ENCODE peak calls at places on chromosomes 2 and 18, in seven cellular contexts. R is tibial artery, C is cardiac muscle cell, B is pancreas, I is PC-3, L is keratinocyte, M is H9. A is an unnamed sample.

GRCh38 chr18:75127143-75128021 is 81.6 kb downstream of the PTGR3 start:
- DNase-seq in I (peak; percentile 23), C (peak; percentile 38), M (no peak), B (no peak), L (no peak), R (no peak), A (no peak)

GRCh38 chr2:108975613-108976435 is 13.2 kb downstream of the EDAR start:
- DNase-seq in M (no peak), R (no peak), L (no peak), C (no peak), I (no peak), B (no peak), A (no peak)

GRCh38 chr18:40365526-40365925 is 1589.5 kb upstream of the PIK3C3 start:
- DNase-seq in B (no peak), C (no peak), L (no peak), I (no peak), M (no peak), R (no peak), A (no peak)

GRCh38 chr2:241891315-241891987 is 21.9 kb downstream of the RTP5 start:
- DNase-seq in B (peak; percentile 79), M (no peak), I (no peak), L (no peak), R (no peak), C (no peak), A (no peak)

GRCh38 chr2:64470921-64471320 is 17.0 kb downstream of the LGALSL start:
- DNase-seq in L (no peak), M (no peak), R (no peak), C (no peak), B (no peak), I (no peak), A (no peak)

GRCh38 chr2:97360202-97360601 is 229.5 kb downstream of the ANKRD36B start:
- DNase-seq in B (no peak), R (no peak), I (peak; percentile 9), C (no peak), M (peak; percentile 71), L (no peak), A (no peak)

GRCh38 chr2:20414806-20415205 is 32.1 kb upstream of the RHOB start:
- DNase-seq in L (no peak), R (no peak), M (peak; percentile 42), I (no peak), B (no peak), C (no peak), A (no peak)

GRCh38 chr2:108583903-108584520 is 49.7 kb downstream of the LIMS1 start:
- DNase-seq in C (peak; percentile 81), B (peak; percentile 45), I (peak; percentile 88), R (peak; percentile 59), M (peak; percentile 61), L (no peak), A (no peak)

GRCh38 chr2:96839288-96839874 is 4.4 kb downstream of the ANKRD23 start:
- DNase-seq in L (no peak), B (no peak), I (no peak), M (peak; percentile 73), C (no peak), R (no peak), A (peak; percentile 57)

GRCh38 chr2:107466241-107466640 is 360.5 kb upstream of the RGPD4 start:
- DNase-seq in M (no peak), L (no peak), I (no peak), B (no peak), C (no peak), R (no peak), A (no peak)

GRCh38 chr18:63292844-63293683 is 26.5 kb downstream of the BCL2 start:
- DNase-seq in B (no peak), L (no peak), I (no peak), C (no peak), M (no peak), R (no peak), A (no peak)

GRCh38 chr2:39377226-39377939 is 59.7 kb downstream of the MAP4K3 start:
- DNase-seq in C (no peak), L (no peak), I (no peak), R (no peak), M (no peak), B (no peak), A (no peak)

GRCh38 chr2:71882949-71883472 is 264.7 kb downstream of the CYP26B1 start:
- DNase-seq in L (peak; percentile 23), I (peak; percentile 45), B (peak; percentile 61), M (peak; percentile 22), R (peak; percentile 77), C (no peak), A (peak; percentile 84)

GRCh38 chr2:216215991-216216390 is 106.8 kb downstream of the XRCC5 start:
- DNase-seq in B (no peak), C (peak; percentile 53), R (no peak), I (peak; percentile 32), L (peak; percentile 36), M (no peak), A (no peak)

GRCh38 chr2:84338069-84338468 is 121.0 kb downstream of the SUCLG1 start:
- DNase-seq in R (no peak), C (no peak), L (no peak), M (no peak), B (no peak), I (no peak), A (no peak)

GRCh38 chr2:38462121-38462634 is 85.1 kb upstream of the ATL2 start:
- DNase-seq in M (no peak), B (no peak), C (no peak), L (peak; percentile 98), I (peak; percentile 98), R (no peak), A (no peak)

GRCh38 chr18:79556829-79557585 is 122.6 kb upstream of the CTDP1 start:
- DNase-seq in B (no peak), L (no peak), C (no peak), I (no peak), R (no peak), M (peak; percentile 34), A (no peak)

GRCh38 chr2:233800231-233800630 is 22.1 kb downstream of the MROH2A start:
- DNase-seq in M (no peak), B (no peak), C (no peak), I (no peak), R (no peak), L (no peak), A (no peak)

GRCh38 chr2:240574386-240575100 is 6.3 kb downstream of the RNPEPL1 start:
- DNase-seq in C (no peak), B (no peak), I (no peak), R (no peak), L (no peak), M (no peak), A (peak; percentile 14)

GRCh38 chr18:42525905-42526304 is 570.9 kb downstream of the PIK3C3 start:
- DNase-seq in B (peak; percentile 3), I (no peak), L (no peak), R (no peak), M (no peak), C (no peak), A (no peak)

GRCh38 chr2:36921984-36922383 is 44.4 kb downstream of the STRN start:
- DNase-seq in M (no peak), B (no peak), L (no peak), R (no peak), C (no peak), I (no peak), A (no peak)

GRCh38 chr2:230902180-230902899 is 22.7 kb downstream of the GPR55 start:
- DNase-seq in C (peak; percentile 58), L (no peak), I (peak; percentile 72), R (no peak), M (peak; percentile 85), B (no peak), A (peak; percentile 25)

GRCh38 chr2:38700113-38700780 is 34.3 kb downstream of the GALM start:
- DNase-seq in B (no peak), R (no peak), C (no peak), L (no peak), I (no peak), M (no peak), A (no peak)

GRCh38 chr2:172330060-172330671 is 97.2 kb upstream of the ITGA6 start:
- DNase-seq in M (no peak), I (no peak), R (no peak), B (peak; percentile 80), L (no peak), C (peak; percentile 26), A (no peak)

GRCh38 chr2:100733344-100734187 is 86.4 kb upstream of the NPAS2 start:
- DNase-seq in I (peak; percentile 49), R (peak; percentile 51), C (peak; percentile 10), B (no peak), M (peak; percentile 51), L (no peak), A (peak; percentile 34)

GRCh38 chr2:116669782-116670181 is 1144.7 kb upstream of the DDX18 start:
- DNase-seq in L (no peak), M (no peak), I (peak; percentile 74), C (no peak), B (no peak), R (no peak), A (no peak)

GRCh38 chr2:164691346-164691887 is 70.1 kb upstream of the GRB14 start:
- DNase-seq in M (no peak), R (no peak), B (no peak), L (no peak), C (no peak), I (no peak), A (no peak)
- H3K4me1 ChIP-seq in M (no peaks in the 10 kb centered on the region), R (no peaks in the 10 kb centered on the region), B (peaks cover 12% of the 10 kb centered on the region), L (no peaks in the 10 kb centered on the region), C (peaks cover 5% of the 10 kb centered on the region), I (peaks cover 19% of the 10 kb centered on the region), A (no peaks in the 10 kb centered on the region)

DNA sequence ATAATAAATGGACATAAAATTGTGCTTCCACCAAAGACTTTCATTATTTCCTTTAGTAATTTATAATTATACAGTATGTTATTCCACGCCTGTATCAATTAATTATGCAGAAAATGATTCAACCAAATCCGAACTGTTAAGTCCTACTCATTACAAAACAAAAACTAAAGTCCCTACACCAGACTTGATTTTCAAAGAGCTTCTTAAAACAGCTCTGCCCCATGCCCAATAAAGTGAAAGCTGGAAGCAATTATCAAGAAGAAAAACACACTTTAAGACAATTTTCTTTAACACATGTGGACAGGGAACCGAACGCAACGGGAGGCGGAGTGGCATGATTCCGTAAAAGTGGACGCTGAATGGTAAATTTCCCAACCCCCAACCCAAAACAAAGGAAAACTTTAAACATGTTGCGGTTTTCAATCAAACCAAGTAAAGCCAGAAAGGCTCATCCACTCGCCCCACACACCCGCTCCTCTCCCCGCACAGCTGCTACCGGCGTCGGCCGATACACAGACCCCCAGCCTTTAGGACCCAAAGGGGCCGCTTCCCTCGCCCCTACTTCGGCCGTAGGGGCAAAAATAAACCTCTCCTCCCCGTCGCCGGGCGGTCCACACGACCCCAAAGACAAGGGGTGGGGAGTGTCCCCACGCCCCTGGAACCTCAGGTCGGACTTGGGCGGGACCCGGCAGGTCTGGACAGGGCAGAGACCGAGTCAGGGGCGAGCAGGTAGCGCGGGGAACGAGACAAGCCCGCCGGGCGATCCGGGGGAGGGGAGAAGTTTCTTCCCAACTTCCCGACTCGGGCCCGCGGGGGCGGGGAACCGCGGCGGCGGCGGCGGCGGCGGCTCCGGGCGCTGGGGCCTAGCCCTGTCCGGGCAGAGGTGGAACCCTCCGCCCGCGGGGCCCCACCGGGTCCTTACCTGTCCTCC is 585 bp downstream of the YES1 start:
- DNase-seq in I (peak; percentile 37), R (peak; percentile 26), L (no peak), B (no peak), C (peak; percentile 70), M (peak; percentile 57), A (peak; percentile 42)
- TF ChIP-seq CTCF in I (no peak), R (no peak), L (no peak), B (no peak), C (no peak), M (no peak), A (no peak)

GRCh38 chr2:43220982-43221659 is 5.3 kb downstream of the ZFP36L2 start:
- DNase-seq in R (peak; percentile 51), I (no peak), M (peak; percentile 69), C (no peak), L (no peak), B (peak; percentile 47), A (peak; percentile 78)
- H3K4me1 ChIP-seq in R (peaks cover 56% of the 10 kb centered on the region), I (peaks cover 43% of the 10 kb centered on the region), M (peaks cover 12% of the 10 kb centered on the region), C (peaks cover 68% of the 10 kb centered on the region), L (peaks cover 44% of the 10 kb centered on the region), B (peaks cover 35% of the 10 kb centered on the region), A (peaks cover 97% of the 10 kb centered on the region)

GRCh38 chr2:229553091-229553490 is 161.3 kb downstream of the DNER start:
- DNase-seq in C (no peak), I (peak; percentile 4), M (no peak), B (no peak), R (no peak), L (no peak), A (no peak)
- TF ChIP-seq CTCF in C (no peak), I (no peak), M (no peak), B (no peak), R (no peak), L (no peak), A (no peak)